ENCODE peak calls at places on chromosome 14, in four cellular contexts. L is GM13976, U is glutamatergic neuron, T is lung. M is an unnamed sample.

GRCh38 chr14:52350445-52350844 is 36.3 kb downstream of the PTGER2 start:
- DNase-seq in L (no peak), U (no peak), T (no peak), M (no peak)

GRCh38 chr14:104973215-104974145 is 4.7 kb downstream of the AHNAK2 start:
- DNase-seq in L (no peak), U (peak), T (peak), M (no peak)

GRCh38 chr14:79293482-79293881 is 917.8 kb downstream of the DIO2 start:
- DNase-seq in L (no peak), U (no peak), T (no peak), M (no peak)

GRCh38 chr14:23351681-23352505 is 794 bp downstream of the SLC22A17 start:
- DNase-seq in L (peak), U (peak), T (no peak), M (no peak)

GRCh38 chr14:20714593-20715250 is 26.2 kb downstream of the ANG start:
- DNase-seq in L (no peak), U (no peak), T (peak), M (no peak)

GRCh38 chr14:77490347-77490986 is 8.1 kb downstream of the ISM2 start:
- DNase-seq in L (no peak), U (no peak), T (no peak), M (no peak)

GRCh38 chr14:68663385-68664076 is 129.3 kb downstream of the ZFP36L1 start:
- DNase-seq in L (peak), U (no peak), T (no peak), M (peak)

GRCh38 chr14:96634896-96635295 is 132.7 kb downstream of the PAPOLA start:
- DNase-seq in L (no peak), U (no peak), T (peak), M (no peak)

GRCh38 chr14:66105819-66106218 is 380.4 kb upstream of the CCDC196 start:
- DNase-seq in L (no peak), U (no peak), T (no peak), M (no peak)

GRCh38 chr14:32166029-32166428 is 35.8 kb upstream of the RNU6-7 start:
- DNase-seq in L (no peak), U (no peak), T (no peak), M (peak)

GRCh38 chr14:73878436-73878835 is 8.2 kb upstream of the ZNF410 start:
- DNase-seq in L (no peak), U (no peak), T (no peak), M (no peak)

GRCh38 chr14:24368562-24369252 is 723 bp downstream of the NFATC4 start:
- DNase-seq in L (peak), U (peak), T (no peak), M (no peak)

GRCh38 chr14:50531595-50532501 is 521 bp downstream of the MAP4K5 start:
- DNase-seq in L (peak), U (peak), T (peak), M (peak)

GRCh38 chr14:72619071-72619710 is 274.7 kb downstream of the DPF3 start:
- DNase-seq in L (no peak), U (no peak), T (no peak), M (no peak)

GRCh38 chr14:101061411-101062064 is 158.0 kb upstream of the RTL1 start:
- DNase-seq in L (no peak), U (peak), T (no peak), M (no peak)

GRCh38 chr14:69005432-69006148 is 26.5 kb upstream of the ACTN1 start:
- DNase-seq in L (no peak), U (no peak), T (peak), M (no peak)

GRCh38 chr14:71651228-71651627 is 281.0 kb upstream of the RGS6 start:
- DNase-seq in L (no peak), U (no peak), T (no peak), M (no peak)

GRCh38 chr14:75068294-75069020 is 984 bp upstream of the ZC2HC1C start:
- DNase-seq in L (no peak), U (no peak), T (no peak), M (no peak)

GRCh38 chr14:73261075-73261474 is 23.8 kb downstream of the PAPLN start:
- DNase-seq in L (no peak), U (no peak), T (no peak), M (no peak)

GRCh38 chr14:27927519-27927918 is 839.1 kb upstream of the FOXG1 start:
- DNase-seq in L (no peak), U (no peak), T (no peak), M (no peak)

GRCh38 chr14:93219103-93219726 is 12.2 kb downstream of the UBR7 start:
- DNase-seq in L (peak), U (no peak), T (no peak), M (peak)

GRCh38 chr14:85528882-85529585 is 910 bp upstream of the FLRT2 start:
- DNase-seq in L (no peak), U (peak), T (no peak), M (no peak)

GRCh38 chr14:76742961-76743360 is 18.3 kb upstream of the VASH1 start:
- DNase-seq in L (no peak), U (no peak), T (no peak), M (peak)

GRCh38 chr14:31479026-31479425 is 8.8 kb downstream of the GPR33 start:
- DNase-seq in L (no peak), U (no peak), T (no peak), M (no peak)

GRCh38 chr14:52363969-52364368 is 49.9 kb downstream of the PTGER2 start:
- DNase-seq in L (no peak), U (no peak), T (no peak), M (no peak)

GRCh38 chr14:53441789-53442188 is 288.7 kb upstream of the DDHD1 start:
- DNase-seq in L (no peak), U (no peak), T (no peak), M (no peak)

GRCh38 chr14:43901950-43902349 is 605.1 kb downstream of the FSCB start:
- DNase-seq in L (no peak), U (no peak), T (no peak), M (no peak)

DNA sequence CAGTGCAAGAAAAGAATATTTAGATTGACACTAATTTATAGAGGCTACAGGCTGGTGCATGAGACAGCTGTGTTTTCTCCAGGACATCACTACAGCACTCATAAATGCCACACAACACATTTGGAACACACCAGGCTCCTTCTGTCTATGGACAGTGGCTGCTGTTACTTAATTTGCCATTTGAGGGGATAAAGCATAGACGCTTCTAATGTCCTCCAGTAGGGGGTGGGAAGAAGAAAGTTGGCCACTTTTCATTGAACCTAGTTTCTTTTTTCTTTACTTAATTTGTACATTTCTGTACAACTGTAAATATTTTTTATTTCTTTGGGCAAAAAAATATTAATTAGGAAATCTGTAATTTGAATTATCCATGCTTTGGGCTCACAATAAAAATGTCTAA is 12.4 kb upstream of the RTN1 start:
- DNase-seq in L (no peak), U (no peak), T (no peak), M (no peak)
- TF ChIP-seq CTCF in L (no peak), U (peak), T (no peak), M (peak)

GRCh38 chr14:92108345-92109254 is 2.2 kb upstream of the ATXN3 start:
- DNase-seq in L (no peak), U (no peak), T (no peak), M (peak)

GRCh38 chr14:92105073-92105844 is 1.1 kb downstream of the ATXN3 start:
- DNase-seq in L (no peak), U (no peak), T (no peak), M (no peak)

GRCh38 chr14:92105845-92106094 is 612 bp downstream of the ATXN3 start:
- DNase-seq in L (peak), U (peak), T (peak), M (peak)

GRCh38 chr14:92103363-92103762 is 3.0 kb downstream of the ATXN3 start:
- DNase-seq in L (no peak), U (no peak), T (no peak), M (no peak)

DNA sequence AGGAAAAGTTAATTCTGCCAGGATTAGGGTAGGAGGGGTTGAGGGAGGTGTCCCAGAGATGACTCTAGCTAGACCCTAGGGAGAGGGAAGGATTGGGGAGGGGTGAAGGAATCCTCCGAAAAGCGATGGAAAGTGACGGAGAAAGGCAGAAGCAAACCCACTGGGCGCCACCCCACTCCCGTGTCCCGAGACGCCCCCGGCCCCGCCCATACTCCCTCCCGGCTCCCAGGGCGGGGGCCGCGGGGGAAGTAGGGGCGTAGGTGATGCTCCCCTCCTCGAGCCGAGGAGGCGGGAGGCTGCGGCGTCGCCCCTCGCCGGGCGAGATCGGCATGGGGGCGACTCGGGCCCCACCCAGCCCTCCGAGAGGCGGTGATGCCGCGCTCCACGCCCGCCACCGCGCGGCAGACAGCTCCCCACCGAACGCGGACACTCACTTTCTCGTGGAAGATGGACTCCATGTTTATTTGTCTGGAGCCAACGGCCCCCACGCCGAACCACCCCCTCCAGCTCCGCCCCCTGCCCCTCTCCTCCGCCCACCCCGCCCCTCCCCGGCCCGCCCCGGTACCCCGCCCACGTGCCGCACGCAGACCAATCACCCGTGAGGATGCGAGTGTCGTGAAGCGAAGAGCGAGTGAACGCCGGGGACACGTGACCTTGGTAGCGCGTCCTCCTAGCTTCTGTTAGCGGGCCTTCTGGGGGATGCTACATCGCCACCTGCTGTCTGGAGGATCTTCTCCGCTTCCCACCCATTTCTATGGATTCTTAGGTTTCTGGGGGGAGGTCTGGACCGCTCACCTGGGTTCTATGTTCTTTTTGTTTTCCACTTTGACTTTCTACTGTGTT is at the start of gene ATXN3:
- DNase-seq in L (peak), U (peak), T (peak), M (peak)
- TF ChIP-seq CTCF in L (peak), U (no peak), T (peak), M (peak)

GRCh38 chr14:33840797-33841196 is 110.1 kb downstream of the EGLN3 start:
- DNase-seq in L (no peak), U (no peak), T (no peak), M (no peak)

GRCh38 chr14:33837943-33838683 is 112.8 kb downstream of the EGLN3 start:
- DNase-seq in L (no peak), U (no peak), T (no peak), M (no peak)

GRCh38 chr14:33842299-33842698 is 108.6 kb downstream of the EGLN3 start:
- DNase-seq in L (no peak), U (no peak), T (no peak), M (no peak)

GRCh38 chr14:33836895-33837577 is 113.8 kb downstream of the EGLN3 start:
- DNase-seq in L (no peak), U (no peak), T (no peak), M (no peak)

GRCh38 chr14:33839193-33840076 is 111.4 kb downstream of the EGLN3 start:
- DNase-seq in L (peak), U (peak), T (peak), M (peak)
- TF ChIP-seq CTCF in L (peak), U (peak), T (peak), M (peak)

GRCh38 chr14:86790408-86791364 is 1202.3 kb downstream of the GALC start:
- DNase-seq in L (no peak), U (no peak), T (no peak), M (no peak)
- TF ChIP-seq CTCF in L (no peak), U (no peak), T (no peak), M (no peak)

GRCh38 chr14:61186793-61187641 is 94.1 kb downstream of the TMEM30B start:
- DNase-seq in L (no peak), U (no peak), T (no peak), M (no peak)
- TF ChIP-seq CTCF in L (no peak), U (no peak), T (no peak), M (no peak)

DNA sequence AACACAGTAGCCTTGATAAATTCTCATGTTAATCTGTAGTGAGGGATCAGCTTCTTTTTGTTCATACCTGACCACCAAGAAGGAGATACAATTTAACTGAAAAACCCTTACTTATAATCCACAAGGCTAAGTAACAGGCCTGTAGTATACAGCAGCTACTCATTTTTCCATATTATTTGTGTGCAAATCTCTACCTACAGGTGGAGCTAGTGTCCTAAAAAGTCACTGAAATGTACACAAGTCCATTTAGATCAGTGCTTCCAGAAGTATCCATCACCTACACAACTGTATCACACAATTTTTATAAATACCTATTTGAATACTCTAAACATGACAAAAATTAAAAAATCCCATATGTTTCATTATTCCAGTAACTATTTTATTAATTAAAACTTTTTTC is 173.2 kb downstream of the SLC35F4 start:
- DNase-seq in L (peak), U (no peak), T (no peak), M (peak)
- TF ChIP-seq CTCF in L (no peak), U (peak), T (no peak), M (peak)

DNA sequence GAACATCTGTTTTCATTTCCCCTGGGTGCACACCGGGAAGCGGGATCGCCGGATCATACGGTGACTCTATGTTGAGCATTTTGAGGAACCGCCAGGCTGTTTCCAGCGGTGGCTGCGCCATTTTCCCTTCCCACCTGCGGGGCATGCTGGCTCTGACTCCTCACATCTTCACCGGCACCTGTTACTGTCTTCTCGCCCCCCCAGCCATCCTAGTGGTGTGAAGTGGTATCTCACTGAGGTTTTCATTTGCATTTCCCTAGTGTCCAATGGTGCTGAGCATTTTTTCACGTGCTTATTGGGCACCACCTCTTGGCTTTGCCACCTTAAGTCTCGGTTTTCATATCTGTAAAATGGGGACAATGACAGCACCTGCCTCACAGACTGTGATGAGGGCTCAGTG is 44.1 kb upstream of the EML1 start:
- DNase-seq in L (no peak), U (no peak), T (no peak), M (no peak)
- TF ChIP-seq CTCF in L (no peak), U (peak), T (no peak), M (no peak)

GRCh38 chr14:29536886-29537511 is 390.6 kb downstream of the PRKD1 start:
- DNase-seq in L (no peak), U (no peak), T (no peak), M (peak)
- TF ChIP-seq CTCF in L (no peak), U (peak), T (no peak), M (peak)

DNA sequence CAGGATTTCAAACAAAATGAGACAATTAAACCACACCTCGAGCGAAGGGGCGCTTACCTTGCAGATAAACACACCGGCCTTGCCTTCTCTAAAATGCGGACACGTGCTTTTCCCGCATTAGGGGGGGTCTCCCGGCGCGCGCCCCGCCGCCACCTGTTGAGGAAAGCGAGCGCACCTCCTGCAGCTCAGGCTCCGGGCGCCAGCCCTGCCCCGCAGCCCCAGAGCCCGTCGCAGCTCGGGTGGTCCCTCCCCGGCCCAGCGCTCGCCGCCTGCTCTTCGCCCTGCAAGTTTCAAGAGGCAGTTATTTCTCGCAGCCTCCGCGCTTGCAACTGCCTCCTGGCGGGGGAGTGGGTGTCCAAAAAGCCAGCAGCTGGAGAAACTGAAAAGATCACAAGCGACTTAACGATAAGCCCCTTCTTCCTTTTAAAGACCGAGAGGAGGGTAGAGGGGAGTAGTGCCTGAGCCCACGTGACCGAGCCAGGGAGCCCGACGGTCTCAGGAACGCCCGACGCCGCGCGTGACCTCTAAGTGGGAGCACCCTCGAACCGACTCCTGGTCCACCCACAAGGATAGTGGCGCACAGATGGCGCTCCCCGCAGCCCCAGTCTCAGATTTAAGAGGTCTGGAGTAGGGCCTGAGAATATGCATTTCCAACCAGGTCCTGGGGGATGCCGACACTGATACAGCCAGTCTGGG is at the start of gene ESR2:
- DNase-seq in L (peak), U (peak), T (no peak), M (peak)
- TF ChIP-seq CTCF in L (peak), U (no peak), T (no peak), M (peak)

M was measured in GM12865.